ENCODE peak calls at places on chromosomes 2 and 18, in eight cellular contexts. V, X, D, B, T, C, I and W are unnamed samples.

GRCh38 chr2:32772623-32773221 is 144.9 kb downstream of the TTC27 start:
- DNase-seq in V (no peak), X (no peak), D (peak), B (no peak), T (peak), C (peak), I (no peak), W (peak)

GRCh38 chr2:181891258-181891965 is at the start of gene ITPRID2:
- DNase-seq in V (peak), X (peak), D (peak), B (peak), T (no peak), C (peak), I (peak), W (peak)

GRCh38 chr2:108587621-108588020 is 53.4 kb downstream of the LIMS1 start:
- DNase-seq in V (no peak), X (peak), D (no peak), B (peak), T (no peak), C (peak), I (no peak), W (no peak)

GRCh38 chr2:7692657-7693161 is 775.5 kb downstream of the RNF144A start:
- DNase-seq in V (no peak), X (peak), D (no peak), B (peak), T (no peak), C (no peak), I (no peak), W (no peak)

GRCh38 chr2:96116879-96117533 is 635 bp upstream of the ADRA2B start:
- DNase-seq in V (peak), X (no peak), D (peak), B (no peak), T (no peak), C (peak), I (peak), W (no peak)

GRCh38 chr2:166764216-166764615 is 124.1 kb upstream of the XIRP2 start:
- DNase-seq in V (no peak), X (no peak), D (no peak), B (no peak), T (no peak), C (no peak), I (no peak), W (no peak)

GRCh38 chr2:188607501-188607900 is 315.8 kb downstream of the GULP1 start:
- DNase-seq in V (no peak), X (no peak), D (no peak), B (no peak), T (no peak), C (peak), I (no peak), W (no peak)

GRCh38 chr2:99572380-99572779 is 82.6 kb upstream of the REV1 start:
- DNase-seq in V (no peak), X (peak), D (no peak), B (no peak), T (no peak), C (no peak), I (no peak), W (no peak)

GRCh38 chr2:11807156-11808015 is 61.0 kb downstream of the LPIN1 start:
- DNase-seq in V (no peak), X (no peak), D (no peak), B (no peak), T (no peak), C (no peak), I (no peak), W (no peak)

GRCh38 chr18:73841661-73842060 is 306.0 kb downstream of the FBXO15 start:
- DNase-seq in V (no peak), X (no peak), D (no peak), B (no peak), T (no peak), C (no peak), I (no peak), W (no peak)
- TF ChIP-seq CTCF in V (no peak), X (no peak), D (peak), B (no peak), T (peak), C (peak), I (no peak), W (peak)

GRCh38 chr18:26073742-26074141 is 16.7 kb downstream of the SS18 start:
- DNase-seq in V (no peak), X (no peak), D (no peak), B (no peak), T (no peak), C (no peak), I (no peak), W (no peak)
- H3K27ac ChIP-seq in V (no peak), X (no peak), D (no peak), B (no peak), T (peak), C (no peak), I (no peak), W (no peak)

GRCh38 chr2:218708086-218708485 is 2.5 kb upstream of the TTLL4 start:
- DNase-seq in V (no peak), X (no peak), D (no peak), B (no peak), T (no peak), C (no peak), I (no peak), W (no peak)
- H3K4me3 ChIP-seq in V (no peak), X (no peak), D (no peak), B (no peak), T (no peak), C (no peak), I (no peak), W (no peak)

GRCh38 chr2:199992296-199992695 is 36.9 kb downstream of the MAIP1 start:
- DNase-seq in V (no peak), X (no peak), D (no peak), B (no peak), T (no peak), C (no peak), I (no peak), W (no peak)
- TF ChIP-seq CTCF in V (no peak), X (no peak), D (no peak), B (no peak), T (no peak), C (no peak), I (no peak), W (no peak)

GRCh38 chr18:35041752-35042379 is 653 bp downstream of the MAPRE2 start:
- DNase-seq in V (peak), X (no peak), D (no peak), B (no peak), T (no peak), C (no peak), I (no peak), W (no peak)

GRCh38 chr18:35040988-35041751 is at the start of gene MAPRE2:
- DNase-seq in V (peak), X (peak), D (peak), B (peak), T (peak), C (peak), I (peak), W (peak)

GRCh38 chr18:35038881-35039491 is 2.2 kb upstream of the MAPRE2 start:
- DNase-seq in V (no peak), X (no peak), D (no peak), B (no peak), T (no peak), C (no peak), I (no peak), W (no peak)

GRCh38 chr18:35039633-35040032 is 1.6 kb upstream of the MAPRE2 start:
- DNase-seq in V (no peak), X (no peak), D (peak), B (no peak), T (no peak), C (no peak), I (no peak), W (no peak)

GRCh38 chr18:35040638-35040987 is 600 bp upstream of the MAPRE2 start:
- DNase-seq in V (no peak), X (no peak), D (no peak), B (no peak), T (no peak), C (no peak), I (no peak), W (no peak)
- H3K27ac ChIP-seq in V (peak), X (peak), D (no peak), B (peak), T (peak), C (peak), I (peak), W (peak)

DNA sequence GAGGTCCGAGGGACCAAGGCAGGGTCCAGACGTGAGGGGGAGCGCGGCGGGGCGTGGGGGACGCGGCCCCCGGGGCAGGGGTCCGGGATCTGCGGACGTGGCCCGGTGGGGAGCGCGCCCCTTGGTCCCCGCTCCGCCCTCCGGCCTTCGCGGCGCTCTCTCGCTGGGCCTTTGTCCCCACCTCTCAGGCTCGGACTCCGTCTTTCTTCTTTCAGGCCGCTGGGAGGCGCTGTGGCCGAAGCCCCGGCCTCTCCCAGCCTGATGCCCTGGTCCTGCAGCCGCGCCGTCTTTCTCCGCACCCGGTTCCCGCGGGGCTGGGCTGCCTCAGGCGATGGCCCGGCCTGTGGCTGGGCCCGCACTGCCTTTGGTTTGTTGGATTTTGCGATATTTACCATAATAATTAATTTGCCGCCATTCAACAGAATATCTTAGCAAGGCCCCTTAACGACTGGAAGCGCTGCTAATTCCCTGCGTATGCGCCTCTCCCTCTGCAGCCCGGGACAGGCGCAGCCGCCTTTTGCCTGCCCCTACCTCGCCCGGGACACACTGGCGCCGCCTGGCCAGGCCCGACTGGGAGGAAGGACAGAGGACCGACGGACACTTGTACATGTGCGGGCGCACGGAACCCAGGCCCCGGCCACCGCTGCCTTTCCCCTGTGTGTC is 10.8 kb downstream of the SIX3 start:
- DNase-seq in V (no peak), X (no peak), D (peak), B (no peak), T (no peak), C (peak), I (peak), W (no peak)
- H3K4me3 ChIP-seq in V (peak), X (peak), D (peak), B (peak), T (peak), C (peak), I (peak), W (peak)

DNA sequence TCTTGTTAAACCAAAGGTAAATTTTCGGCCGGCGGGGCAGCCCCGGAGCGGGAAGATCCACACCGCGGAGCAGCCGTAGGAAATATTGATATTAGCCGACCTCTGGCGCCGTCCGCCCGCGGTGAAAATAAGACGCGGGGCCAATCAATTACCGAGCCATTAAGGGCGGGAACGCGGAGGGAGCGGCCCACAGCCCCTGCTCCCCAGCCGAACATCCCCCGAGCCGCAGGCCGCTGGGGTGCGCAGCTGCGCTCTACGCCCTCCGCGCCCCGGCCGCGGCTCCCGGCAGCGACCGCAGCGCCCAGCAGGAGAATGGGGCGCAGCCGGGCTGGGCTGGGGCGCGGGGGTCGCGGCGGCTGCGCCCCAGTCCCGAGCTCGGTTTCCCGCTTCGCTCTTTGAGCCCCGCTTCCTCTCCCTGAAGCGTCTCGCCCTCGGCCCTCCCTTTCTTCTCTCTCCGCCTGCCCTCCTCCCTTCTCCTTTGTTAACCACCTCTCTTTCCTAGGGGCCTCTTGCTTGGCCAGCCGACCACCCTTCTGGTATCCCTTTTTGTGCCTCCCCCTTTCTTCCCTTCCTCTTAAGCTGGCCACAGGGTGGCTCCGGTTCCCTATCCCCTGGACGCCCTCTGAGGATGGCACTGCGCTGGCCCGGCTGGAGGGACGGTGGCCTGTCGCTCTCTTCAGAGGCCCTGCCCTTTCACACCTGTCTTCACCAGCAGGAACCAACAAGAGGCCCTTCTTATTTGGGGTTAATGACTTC is 40.9 kb downstream of the CELF4 start:
- DNase-seq in V (no peak), X (no peak), D (no peak), B (no peak), T (no peak), C (peak), I (no peak), W (no peak)
- TF ChIP-seq CTCF in V (no peak), X (no peak), D (no peak), B (no peak), T (no peak), C (peak), I (no peak), W (no peak)

GRCh38 chr2:233453111-233453915 is 99.0 kb downstream of the DGKD start:
- DNase-seq in V (no peak), X (no peak), D (no peak), B (peak), T (no peak), C (no peak), I (peak), W (no peak)
- H3K27ac ChIP-seq in V (no peak), X (no peak), D (no peak), B (no peak), T (no peak), C (no peak), I (peak), W (no peak)

GRCh38 chr2:192669505-192670082 is 474.9 kb upstream of the TMEFF2 start:
- DNase-seq in V (no peak), X (no peak), D (peak), B (no peak), T (no peak), C (no peak), I (no peak), W (no peak)
- H3K4me3 ChIP-seq in V (no peak), X (no peak), D (no peak), B (no peak), T (peak), C (no peak), I (no peak), W (no peak)